ENCODE peak calls at places on chromosomes 12 and 14, in five cellular contexts. D is GM12878, U is HCT116, T is K562, C is HepG2. G is an unnamed sample.

GRCh38 chr14:68380304-68380840 is 412.5 kb downstream of the ZFP36L1 start:
- DNase-seq in D (peak), C (no peak), T (no peak), U (no peak), G (no peak)

GRCh38 chr12:15856097-15856982 is 25.8 kb upstream of the STRAP start:
- DNase-seq in T (peak), C (peak), U (peak), D (peak), G (peak)

GRCh38 chr14:100872641-100873071 is 30.9 kb downstream of the RTL1 start:
- DNase-seq in C (no peak), D (no peak), U (no peak), T (no peak), G (no peak)

GRCh38 chr12:108048686-108049085 is 80.4 kb upstream of the WSCD2 start:
- DNase-seq in U (no peak), D (no peak), T (no peak), C (no peak), G (no peak)

GRCh38 chr14:98146416-98146815 is 1125.6 kb downstream of the BCL11B start:
- DNase-seq in T (no peak), U (no peak), D (no peak), C (no peak), G (no peak)

GRCh38 chr12:112252184-112252583 is 126.8 kb downstream of the TRAFD1 start:
- DNase-seq in T (no peak), U (no peak), D (no peak), C (no peak), G (no peak)

GRCh38 chr14:106556665-106557289 is 1030.4 kb downstream of the TMEM121 start:
- DNase-seq in T (peak), U (no peak), C (peak), D (no peak), G (peak)

GRCh38 chr14:99619873-99620834 is 16.1 kb upstream of the CCDC85C start:
- DNase-seq in C (no peak), D (no peak), T (no peak), U (no peak), G (no peak)

GRCh38 chr14:99278836-99279235 is 6.8 kb upstream of the BCL11B start:
- DNase-seq in C (no peak), T (no peak), D (no peak), U (no peak), G (no peak)

GRCh38 chr14:29085546-29085945 is 319.0 kb downstream of the FOXG1 start:
- DNase-seq in T (peak), C (peak), U (no peak), D (no peak), G (peak)

GRCh38 chr12:88111074-88111652 is 30.7 kb downstream of the CEP290 start:
- DNase-seq in U (peak), T (no peak), D (peak), C (peak), G (peak)

GRCh38 chr14:35231207-35231755 is 60.9 kb upstream of the PSMA6 start:
- DNase-seq in C (no peak), D (no peak), T (no peak), U (no peak), G (no peak)

GRCh38 chr14:101843665-101844064 is 82.2 kb downstream of the PPP2R5C start:
- DNase-seq in C (no peak), D (peak), U (no peak), T (no peak), G (peak)

GRCh38 chr12:121534495-121535148 is 46.2 kb downstream of the KDM2B start:
- DNase-seq in U (no peak), C (no peak), D (no peak), T (no peak), G (peak)

GRCh38 chr12:132222096-132222807 is 78.0 kb downstream of the NOC4L start:
- DNase-seq in C (peak), D (peak), U (peak), T (no peak), G (peak)

GRCh38 chr14:68520637-68521556 is 272.0 kb downstream of the ZFP36L1 start:
- DNase-seq in T (no peak), C (peak), U (peak), D (no peak), G (peak)

GRCh38 chr14:34030864-34031263 is 80.0 kb upstream of the EGLN3 start:
- DNase-seq in T (no peak), D (no peak), U (no peak), C (no peak), G (no peak)

GRCh38 chr12:64951944-64952343 is 127.5 kb downstream of the TBC1D30 start:
- DNase-seq in U (no peak), D (no peak), T (no peak), C (no peak), G (no peak)

GRCh38 chr12:1297206-1297605 is 297.2 kb downstream of the FBXL14 start:
- DNase-seq in U (no peak), C (no peak), T (no peak), D (no peak), G (no peak)

GRCh38 chr12:120820885-120821510 is 83.2 kb downstream of the SPPL3 start:
- DNase-seq in U (no peak), C (no peak), D (no peak), T (no peak), G (no peak)

GRCh38 chr12:16299403-16299802 is 21.9 kb upstream of the SLC15A5 start:
- DNase-seq in D (no peak), U (no peak), T (no peak), C (no peak), G (no peak)

GRCh38 chr14:100845341-100845740 is 19.4 kb downstream of the MEG3 start:
- DNase-seq in C (no peak), D (no peak), T (no peak), U (no peak), G (no peak)

GRCh38 chr14:60815371-60815770 is 80.8 kb downstream of the MNAT1 start:
- DNase-seq in T (no peak), U (no peak), D (peak), C (peak), G (no peak)

GRCh38 chr12:115461401-115461800 is 777.4 kb upstream of the TBX3 start:
- DNase-seq in C (no peak), D (no peak), T (no peak), U (no peak), G (no peak)

GRCh38 chr12:99644629-99645028 is 2.9 kb upstream of the GARIN6 start:
- DNase-seq in C (no peak), D (no peak), T (no peak), U (no peak), G (no peak)

GRCh38 chr12:42507031-42507430 is 82.5 kb downstream of the PRICKLE1 start:
- DNase-seq in T (no peak), C (no peak), D (no peak), U (no peak), G (no peak)

GRCh38 chr14:95956601-95957460 is 80.2 kb downstream of the TUNAR start:
- DNase-seq in C (no peak), D (no peak), T (no peak), U (no peak), G (no peak)

GRCh38 chr14:95958105-95958504 is 81.1 kb upstream of the C14orf132 start:
- DNase-seq in D (no peak), T (no peak), U (no peak), C (no peak), G (no peak)

GRCh38 chr14:95948608-95949007 is 72.0 kb downstream of the TUNAR start:
- DNase-seq in U (no peak), D (no peak), C (no peak), T (no peak), G (peak)

GRCh38 chr14:95953111-95953724 is 76.6 kb downstream of the TUNAR start:
- DNase-seq in C (no peak), T (no peak), D (no peak), U (no peak), G (peak)
- TF ChIP-seq REST in C (peak), T (peak), D (peak), U (peak), G (peak)

DNA sequence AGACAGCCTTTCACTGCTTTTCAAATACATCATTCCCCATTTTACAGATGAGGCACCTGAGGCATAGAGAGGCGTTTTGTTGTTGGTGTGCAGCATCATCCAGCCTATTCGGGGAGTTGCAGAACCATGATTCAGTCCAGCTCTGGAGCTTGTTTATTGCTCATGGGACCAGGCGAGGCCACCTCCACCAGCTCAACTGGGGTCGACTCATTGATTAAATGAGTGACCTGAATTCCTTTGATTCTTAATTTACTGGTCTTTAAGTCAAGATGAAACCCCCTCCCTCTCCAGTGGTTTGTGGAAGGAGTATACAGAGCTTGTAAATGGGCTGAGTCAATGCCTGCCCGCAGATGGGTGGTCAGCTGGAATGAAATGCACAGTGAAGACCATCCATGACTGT is 161.9 kb downstream of the CHST11 start:
- DNase-seq in D (no peak), C (no peak), U (no peak), T (no peak), G (no peak)
- TF ChIP-seq EZH2 in D (no peak), C (no peak), U (no peak), T (no peak), G (no peak)

GRCh38 chr12:60144395-60144794 is 548.6 kb downstream of the SLC16A7 start:
- DNase-seq in U (no peak), D (no peak), C (no peak), T (peak), G (no peak)

GRCh38 chr12:60148831-60149230 is 553.0 kb downstream of the SLC16A7 start:
- DNase-seq in U (peak), T (no peak), D (no peak), C (no peak), G (no peak)

GRCh38 chr12:60152756-60153155 is 556.9 kb downstream of the SLC16A7 start:
- DNase-seq in D (no peak), C (no peak), T (no peak), U (no peak), G (no peak)

GRCh38 chr12:60148109-60148508 is 552.3 kb downstream of the SLC16A7 start:
- DNase-seq in C (no peak), T (no peak), U (no peak), D (no peak), G (no peak)
- H2AFZ ChIP-seq in C (no peak), T (peak), U (peak), D (no peak), G (no peak)

DNA sequence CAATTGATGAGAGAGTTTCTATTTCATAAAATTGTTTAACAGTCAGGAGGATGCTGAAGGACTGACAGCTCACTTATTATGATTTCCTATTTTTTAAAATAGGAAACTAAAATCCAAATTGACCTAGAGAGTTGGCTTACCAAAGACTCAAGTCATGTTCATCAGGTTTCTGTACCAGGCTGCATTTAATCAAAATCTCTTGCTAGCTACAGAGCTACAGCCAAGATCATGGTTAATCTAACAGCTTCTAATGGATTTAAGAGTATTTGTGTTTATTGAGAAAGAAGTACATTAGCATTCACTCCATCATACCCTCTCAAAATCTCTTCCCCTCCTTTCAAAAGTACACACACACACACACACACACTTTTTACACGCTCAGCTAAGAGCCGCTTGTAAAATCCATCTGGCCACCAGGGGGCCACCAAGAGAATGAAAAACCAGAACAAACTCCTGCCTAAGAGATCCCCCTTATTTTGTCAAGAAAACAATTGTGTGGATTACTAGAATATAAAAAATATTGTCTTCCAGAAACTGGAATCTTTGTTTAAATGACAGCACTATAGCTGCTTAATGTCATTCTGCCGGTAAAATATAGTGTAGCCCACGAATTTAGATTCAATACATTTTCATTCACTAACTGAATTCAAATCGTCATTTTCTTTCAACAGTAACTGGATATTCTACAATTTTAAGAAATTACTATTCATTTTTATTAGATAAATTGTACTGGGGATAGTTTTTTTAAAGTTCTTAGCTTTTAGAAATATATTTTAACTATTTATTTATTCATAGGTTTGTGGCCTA is 334.0 kb downstream of the BTG1 start:
- DNase-seq in U (peak), T (peak), D (peak), C (peak), G (peak)
- TF ChIP-seq REST in U (no peak), T (no peak), D (no peak), C (no peak), G (no peak)

DNA sequence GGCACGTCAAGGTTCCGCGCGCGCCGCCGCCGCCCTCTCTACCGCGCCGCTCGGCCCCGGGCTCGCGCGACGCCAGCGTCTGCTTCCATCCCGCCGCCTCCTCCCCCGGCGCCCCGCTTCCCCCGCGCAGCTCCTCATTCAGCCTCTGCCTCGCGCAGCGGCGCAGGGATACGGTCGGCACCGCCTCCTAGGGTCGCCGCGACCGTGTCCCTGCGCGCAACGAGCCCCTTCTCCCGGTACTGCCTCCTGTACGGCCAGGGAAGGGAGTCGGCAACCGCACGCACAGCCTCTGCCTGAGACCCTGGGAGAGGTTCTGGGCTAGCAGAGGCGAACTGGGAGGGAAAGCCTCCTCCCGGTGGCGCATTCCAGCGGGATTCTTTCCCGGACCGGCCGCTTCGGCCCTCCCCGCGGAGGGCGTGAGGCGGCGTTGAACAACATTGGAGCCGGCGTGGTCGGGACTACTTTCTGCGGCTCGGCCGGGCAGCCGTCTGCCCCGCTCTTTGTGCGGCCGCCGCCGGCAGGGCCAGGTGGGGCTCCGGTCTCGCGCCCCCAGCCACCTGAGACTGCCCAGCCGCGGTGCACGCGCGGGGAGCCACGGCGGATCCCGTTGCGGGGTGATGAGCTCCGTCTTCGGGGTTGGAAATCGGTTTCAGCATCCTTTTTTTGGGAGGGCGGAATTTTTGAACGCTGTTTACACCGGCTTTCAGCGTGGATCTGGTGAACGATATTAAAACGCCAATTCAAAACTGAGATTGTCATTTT is at the start of gene LRP6:
- DNase-seq in T (peak), U (peak), C (peak), D (peak), G (peak)
- TF ChIP-seq EZH2 in T (no peak), U (no peak), C (no peak), D (no peak), G (no peak)

GRCh38 chr14:55074662-55075061 is 23.2 kb downstream of the MAPK1IP1L start:
- DNase-seq in T (no peak), U (no peak), C (no peak), D (peak), G (peak)
- H2AFZ ChIP-seq in T (peak), U (no peak), C (no peak), D (peak), G (peak)

GRCh38 chr14:73764881-73765280 is 50.7 kb upstream of the PNMA1 start:
- DNase-seq in C (no peak), T (no peak), D (no peak), U (no peak), G (no peak)
- TF ChIP-seq REST in C (no peak), T (no peak), D (no peak), U (no peak), G (no peak)

DNA sequence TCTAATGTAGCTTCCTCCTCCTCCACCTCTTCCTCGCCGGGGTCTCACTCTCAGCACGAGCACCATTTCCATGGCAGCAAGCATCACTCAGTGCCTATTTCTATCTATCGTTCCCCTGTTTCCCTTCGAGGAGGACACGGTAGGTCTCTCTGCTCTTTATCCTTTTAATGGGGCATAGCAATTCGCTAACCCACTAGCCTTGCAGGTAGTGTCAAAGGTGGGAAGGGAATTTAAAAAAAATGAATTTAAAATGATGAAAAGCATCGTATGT is 931.0 kb downstream of the DIO2 start:
- DNase-seq in D (no peak), T (no peak), C (no peak), U (no peak), G (no peak)
- TF ChIP-seq EZH2 in D (no peak), T (no peak), C (no peak), U (no peak), G (peak)

G was measured in GM23338.